ENCODE peak calls at places on chromosomes 11 and 22, in seven cellular contexts. I is H1, P is GM12891, E is K562, A is SK-N-SH, G is GM12878, R is GM12892. Y is an unnamed sample.

GRCh38 chr11:114317738-114318137 is 21.5 kb downstream of the NNMT start:
- DNase-seq in P (no peak), G (no peak), R (no peak), E (peak), A (peak), I (no peak), Y (no peak)

GRCh38 chr11:68049509-68050370 is 10.9 kb downstream of the TCIRG1 start:
- DNase-seq in A (peak), G (no peak), P (no peak), E (no peak), I (no peak), R (no peak), Y (no peak)

GRCh38 chr11:64864473-64865285 is 13.7 kb downstream of the EHD1 start:
- DNase-seq in P (no peak), G (no peak), R (no peak), E (no peak), I (no peak), A (no peak), Y (no peak)

GRCh38 chr11:76579752-76580151 is 90.8 kb downstream of the LRRC32 start:
- DNase-seq in G (no peak), I (no peak), R (no peak), E (no peak), A (no peak), P (no peak), Y (no peak)

GRCh38 chr22:33401291-33401690 is 343.1 kb upstream of the SYN3 start:
- DNase-seq in G (no peak), R (no peak), A (no peak), I (no peak), E (no peak), P (no peak), Y (no peak)

GRCh38 chr11:47248304-47248663 is 330 bp downstream of the ACP2 start:
- DNase-seq in A (no peak), I (no peak), R (no peak), E (no peak), P (no peak), G (peak), Y (no peak)

GRCh38 chr22:29148036-29148435 is 57.7 kb upstream of the EMID1 start:
- DNase-seq in A (no peak), R (no peak), I (no peak), G (no peak), P (no peak), E (no peak), Y (no peak)

GRCh38 chr11:73240190-73240781 is 22.2 kb downstream of the P2RY2 start:
- DNase-seq in G (no peak), A (no peak), P (no peak), E (no peak), R (no peak), I (no peak), Y (no peak)

GRCh38 chr11:132941024-132941646 is 591.2 kb downstream of the OPCML start:
- DNase-seq in E (peak), P (peak), G (no peak), R (no peak), A (peak), I (no peak), Y (no peak)

GRCh38 chr22:38097557-38098409 is 12.7 kb downstream of the BAIAP2L2 start:
- DNase-seq in A (no peak), I (no peak), R (no peak), E (peak), G (no peak), P (no peak), Y (no peak)

GRCh38 chr11:10856689-10857603 is 907 bp downstream of the ZBED5 start:
- DNase-seq in E (peak), G (peak), A (peak), P (no peak), I (no peak), R (no peak), Y (peak)

GRCh38 chr11:99015634-99016454 is 4.9 kb upstream of the CNTN5 start:
- DNase-seq in P (peak), A (peak), I (no peak), G (peak), E (peak), R (peak), Y (peak)

GRCh38 chr11:78961186-78961782 is 386.6 kb upstream of the NARS2 start:
- DNase-seq in A (peak), I (peak), E (peak), G (no peak), R (no peak), P (no peak), Y (no peak)
- TF ChIP-seq TAF1 in A (no peak), I (no peak), E (no peak), G (no peak), R (no peak), P (no peak), Y (no peak)

DNA sequence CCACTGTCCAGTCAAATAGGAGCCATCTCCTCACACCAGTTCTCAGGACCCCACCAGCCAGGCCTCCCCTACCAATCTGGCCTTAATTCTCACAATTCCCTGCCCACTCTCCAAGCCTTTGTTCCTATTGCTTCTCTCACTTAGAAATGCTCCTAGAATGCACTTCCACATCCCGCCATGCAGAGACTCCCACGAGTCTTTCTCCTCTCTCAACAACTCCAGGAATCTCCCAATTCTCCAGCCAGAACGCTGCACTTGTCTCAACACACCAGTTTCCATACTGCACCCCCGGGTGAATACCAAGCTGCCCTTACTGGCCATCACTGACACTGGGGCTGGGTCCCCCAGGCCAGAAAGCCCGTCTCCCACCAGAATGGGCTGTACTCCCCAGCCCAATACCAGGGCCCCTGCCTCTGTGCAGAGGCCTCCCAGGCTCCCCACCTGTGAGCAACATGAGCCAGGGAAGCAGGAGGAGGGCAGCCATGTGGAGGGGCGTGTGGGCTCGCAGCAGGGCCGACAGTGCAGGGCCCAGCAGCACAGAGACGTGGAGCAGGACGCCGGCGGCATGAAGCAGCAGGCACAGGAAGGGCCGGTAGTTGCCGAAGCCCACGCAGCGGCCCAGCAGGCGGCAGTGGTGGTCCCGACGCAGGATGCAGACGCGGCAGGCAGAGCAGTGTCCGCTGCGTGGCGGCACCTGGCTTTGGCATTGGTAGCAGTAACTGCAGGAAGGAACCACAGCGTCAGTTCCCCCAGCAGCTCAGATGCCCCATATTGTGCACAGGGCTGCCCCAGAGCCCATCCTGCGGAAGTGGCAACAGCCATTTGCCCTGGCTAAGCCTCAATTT is 2.4 kb downstream of the ZDHHC24 start:
- DNase-seq in P (peak), A (peak), G (peak), E (no peak), I (no peak), R (peak), Y (no peak)
- TF ChIP-seq TAF1 in P (no peak), A (no peak), G (no peak), E (no peak), I (no peak), R (no peak), Y (no peak)

GRCh38 chr22:17368144-17368726 is 1.0 kb upstream of the CECR2 start:
- DNase-seq in A (peak), R (no peak), G (no peak), E (no peak), P (no peak), I (no peak), Y (no peak)

GRCh38 chr22:17368727-17369552 is at the start of gene CECR2:
- DNase-seq in P (no peak), A (peak), R (no peak), E (peak), I (peak), G (peak), Y (no peak)

GRCh38 chr22:17370766-17371181 is 1.5 kb downstream of the CECR2 start:
- DNase-seq in A (no peak), I (no peak), P (no peak), E (no peak), R (no peak), G (no peak), Y (no peak)

GRCh38 chr22:17370036-17370765 is 941 bp downstream of the CECR2 start:
- DNase-seq in G (no peak), E (no peak), R (no peak), I (no peak), A (peak), P (no peak), Y (no peak)

DNA sequence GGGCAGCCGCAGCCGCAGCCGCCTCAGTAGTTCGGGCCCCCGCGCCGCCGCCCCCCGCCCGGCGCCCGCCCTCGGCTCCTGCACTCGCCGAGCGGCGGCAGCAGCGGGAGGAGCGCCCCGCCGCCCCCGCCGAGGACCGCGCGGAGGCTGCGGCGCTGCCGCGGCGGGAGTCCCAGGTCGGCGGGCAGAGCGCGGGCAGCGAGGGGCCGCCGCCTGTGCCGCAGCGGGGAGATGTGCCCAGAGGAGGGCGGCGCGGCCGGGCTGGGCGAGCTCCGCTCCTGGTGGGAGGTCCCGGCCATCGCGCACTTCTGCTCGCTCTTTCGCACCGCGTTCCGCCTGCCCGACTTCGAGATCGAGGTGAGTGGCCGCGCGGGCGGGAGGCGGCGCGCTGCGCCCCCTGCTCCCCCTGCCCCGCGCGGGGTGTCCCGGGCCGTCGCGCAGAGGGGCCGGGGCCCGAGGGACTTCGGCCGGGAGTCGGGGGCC is 334 bp downstream of the CECR2 start:
- DNase-seq in R (no peak), G (no peak), A (peak), I (no peak), P (no peak), E (no peak), Y (no peak)
- TF ChIP-seq TAF1 in R (no peak), G (no peak), A (no peak), I (peak), P (no peak), E (no peak), Y (no peak)

DNA sequence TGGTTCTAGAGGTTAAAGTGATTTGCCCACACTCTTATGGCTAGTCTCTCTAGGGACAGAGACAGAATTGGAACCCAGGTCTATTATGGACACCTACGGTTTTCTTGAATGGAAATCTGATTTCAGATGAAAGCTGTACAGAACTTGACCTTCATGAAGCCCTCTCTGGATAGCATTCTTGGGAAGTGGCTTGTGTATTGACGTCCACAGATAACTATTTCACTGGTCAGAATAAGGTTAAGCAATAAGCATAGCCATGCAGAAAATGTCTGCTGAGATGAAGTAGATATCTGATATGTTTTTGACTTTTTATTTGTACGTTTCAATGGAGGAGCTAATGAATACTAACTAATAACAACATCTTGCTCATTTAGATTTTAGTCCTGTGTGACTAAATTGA is 1.1 kb downstream of the TLCD5 start:
- DNase-seq in G (no peak), R (no peak), P (no peak), A (no peak), E (no peak), I (no peak), Y (peak)
- TF ChIP-seq TAF1 in G (no peak), R (no peak), P (no peak), A (no peak), E (no peak), I (no peak), Y (no peak)